ENCODE peak calls at places on chromosome 1, in five cellular contexts. Z is PC-9, S is cardiac fibroblast, P is astrocyte, E is coronary artery. X is an unnamed sample.
A peak's percentile ranks its signal among the peaks of the same experiment; 100 is the strongest.

GRCh38 chr1:56469640-56470371 is 109.6 kb downstream of the PLPP3 start:
- DNase-seq in E (no peak), P (peak; percentile 62), Z (no peak), S (peak; percentile 74), X (peak; percentile 60)

GRCh38 chr1:29655945-29656866 is 419.9 kb downstream of the PTPRU start:
- DNase-seq in E (peak; percentile 43), S (no peak), P (no peak), Z (no peak), X (no peak)

GRCh38 chr1:215146252-215146975 is 63.9 kb downstream of the KCNK2 start:
- DNase-seq in S (peak; percentile 68), E (no peak), Z (peak; percentile 19), P (peak; percentile 20), X (peak; percentile 62)

GRCh38 chr1:22778842-22779520 is 68.3 kb downstream of the EPHB2 start:
- DNase-seq in S (no peak), Z (no peak), E (no peak), P (no peak), X (peak; percentile 18)

GRCh38 chr1:221669441-221669840 is 72.4 kb downstream of the DUSP10 start:
- DNase-seq in S (no peak), E (no peak), P (no peak), Z (no peak), X (no peak)

GRCh38 chr1:177476706-177477105 is 305.9 kb downstream of the BRINP2 start:
- DNase-seq in P (no peak), Z (no peak), S (no peak), E (no peak), X (no peak)

GRCh38 chr1:48082271-48082925 is 85.2 kb upstream of the TRABD2B start:
- DNase-seq in P (no peak), E (no peak), Z (no peak), S (no peak), X (no peak)

GRCh38 chr1:147580609-147581008 is 39.3 kb downstream of the BCL9 start:
- DNase-seq in E (no peak), S (no peak), P (no peak), Z (no peak), X (no peak)

GRCh38 chr1:229952670-229953520 is 114.1 kb upstream of the GALNT2 start:
- DNase-seq in P (peak; percentile 28), E (no peak), Z (no peak), S (peak; percentile 22), X (no peak)

GRCh38 chr1:66532798-66533783 is 862 bp upstream of the SGIP1 start:
- DNase-seq in E (peak; percentile 74), Z (no peak), P (peak; percentile 86), S (peak; percentile 93), X (peak; percentile 90)

GRCh38 chr1:3283849-3284248 is 170.6 kb upstream of the ARHGEF16 start:
- DNase-seq in P (no peak), S (no peak), Z (no peak), E (no peak), X (peak; percentile 1)

GRCh38 chr1:239792157-239792556 is 299.5 kb upstream of the FMN2 start:
- DNase-seq in Z (no peak), S (no peak), E (no peak), P (no peak), X (no peak)

DNA sequence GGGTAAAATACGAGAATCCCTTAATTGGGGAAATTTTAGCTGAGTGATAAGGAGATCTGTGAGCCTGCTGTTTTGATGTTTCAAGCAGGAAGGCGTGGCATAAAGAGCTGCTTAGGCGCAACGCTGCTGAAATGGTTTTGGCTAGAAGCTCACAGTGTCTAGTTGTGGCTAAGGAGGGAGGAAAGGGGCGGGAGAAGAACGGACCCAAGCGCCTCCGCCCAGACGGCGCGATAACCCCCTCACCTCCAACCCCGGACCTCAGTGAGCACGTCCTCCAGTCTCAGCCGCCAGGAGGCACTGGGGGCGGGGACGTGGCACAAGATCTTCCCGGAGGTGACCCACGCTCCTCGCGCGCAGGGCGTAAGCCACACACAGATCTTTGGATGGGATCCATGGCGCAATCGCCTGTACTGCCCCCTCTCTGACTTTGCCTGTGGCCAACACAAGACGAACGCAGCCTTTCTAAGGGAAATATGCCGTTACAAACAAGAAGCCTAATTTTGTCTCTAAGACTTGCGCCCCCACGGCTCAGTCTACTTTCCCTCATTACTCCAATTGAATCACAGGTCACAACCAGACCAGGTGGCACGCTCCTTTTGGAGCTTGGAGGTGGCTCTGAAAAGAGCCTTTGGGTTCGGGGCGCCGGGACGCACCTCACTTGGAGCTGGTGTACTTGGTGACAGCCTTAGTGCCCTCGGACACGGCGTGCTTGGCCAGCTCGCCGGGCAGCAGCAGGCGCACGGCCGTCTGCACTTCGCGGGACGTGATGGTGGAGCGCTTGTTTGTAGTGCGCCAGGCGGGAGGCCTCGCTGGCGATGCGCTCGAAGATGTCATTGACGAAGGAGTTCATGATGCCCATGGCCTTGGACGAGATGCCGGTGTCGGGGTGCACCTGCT is 23.4 kb upstream of the RNF187 start:
- DNase-seq in P (no peak), E (no peak), S (peak; percentile 20), Z (peak; percentile 48), X (peak; percentile 29)
- TF ChIP-seq CTCF in P (no peak), E (no peak), S (peak; percentile 1), Z (no peak), X (no peak)

GRCh38 chr1:40944326-40944725 is 35.2 kb upstream of the CTPS1 start:
- DNase-seq in E (peak; percentile 83), Z (peak; percentile 53), S (peak; percentile 98), P (peak; percentile 90), X (peak; percentile 97)
- TF ChIP-seq CTCF in E (no peak), Z (no peak), S (peak; percentile 33), P (no peak), X (peak; percentile 29)

GRCh38 chr1:231694081-231694443 is 67.5 kb downstream of the DISC1 start:
- DNase-seq in E (no peak), S (no peak), Z (no peak), P (no peak), X (no peak)

GRCh38 chr1:231690072-231690471 is 63.5 kb downstream of the DISC1 start:
- DNase-seq in S (no peak), E (no peak), Z (no peak), P (no peak), X (no peak)

GRCh38 chr1:231693361-231694080 is 66.9 kb downstream of the DISC1 start:
- DNase-seq in P (no peak), E (no peak), S (no peak), Z (no peak), X (no peak)

GRCh38 chr1:231688989-231689388 is 62.4 kb downstream of the DISC1 start:
- DNase-seq in E (no peak), S (no peak), P (no peak), Z (no peak), X (no peak)

GRCh38 chr1:231691618-231692259 is 65.1 kb downstream of the DISC1 start:
- DNase-seq in P (peak; percentile 41), E (no peak), Z (no peak), S (peak; percentile 53), X (peak; percentile 55)
- TF ChIP-seq CTCF in P (peak; percentile 55), E (no peak), Z (peak; percentile 38), S (peak; percentile 95), X (peak; percentile 88)

GRCh38 chr1:14365226-14365994 is 233.1 kb upstream of the KAZN start:
- DNase-seq in P (no peak), Z (no peak), S (no peak), E (no peak), X (no peak)

GRCh38 chr1:14362331-14362730 is 236.2 kb upstream of the KAZN start:
- DNase-seq in Z (no peak), P (no peak), S (no peak), E (no peak), X (no peak)

GRCh38 chr1:14363191-14363590 is 235.3 kb upstream of the KAZN start:
- DNase-seq in E (no peak), Z (no peak), S (no peak), P (peak; percentile 44), X (no peak)

GRCh38 chr1:14366361-14367018 is 232.0 kb upstream of the KAZN start:
- DNase-seq in E (no peak), S (no peak), P (peak; percentile 36), Z (no peak), X (peak; percentile 5)

DNA sequence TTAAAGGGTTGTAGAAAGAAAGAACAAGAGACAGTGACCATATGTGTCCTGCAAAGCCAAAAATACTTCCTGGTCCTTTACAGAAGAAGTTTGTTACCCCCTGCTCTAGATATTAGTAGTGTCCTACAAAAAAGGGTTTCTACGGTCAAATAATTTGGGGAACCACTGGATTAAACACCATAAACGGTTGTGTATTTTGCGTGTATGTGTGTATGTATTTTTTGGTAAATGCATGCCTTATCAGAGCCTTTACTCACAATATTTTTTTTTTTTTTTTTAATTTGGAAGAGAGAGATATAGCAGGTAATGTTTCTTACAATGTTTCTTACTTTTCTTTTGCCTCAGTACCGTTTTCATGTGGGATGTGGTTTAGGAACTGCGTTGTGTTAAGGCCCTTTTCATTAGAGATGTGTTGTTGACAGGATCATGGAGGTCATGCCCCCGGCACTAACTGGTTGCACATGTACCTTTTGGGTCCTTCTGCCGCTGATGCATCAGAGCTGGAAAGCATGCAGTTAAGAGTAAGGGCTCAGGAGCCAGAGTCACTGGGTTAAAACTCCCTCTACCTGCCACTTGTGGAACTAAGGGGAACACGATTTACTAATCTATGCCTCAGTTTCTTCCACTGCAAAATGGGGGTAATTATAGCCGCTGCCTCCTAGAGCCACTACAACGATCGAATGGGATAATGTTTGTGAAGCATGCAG is 234.6 kb upstream of the KAZN start:
- DNase-seq in S (no peak), E (no peak), Z (no peak), P (no peak), X (no peak)
- TF ChIP-seq CTCF in S (no peak), E (no peak), Z (no peak), P (no peak), X (no peak)

GRCh38 chr1:46244656-46245371 is 2.7 kb upstream of the RAD54L start:
- DNase-seq in S (peak; percentile 56), P (no peak), E (no peak), Z (peak; percentile 18), X (peak; percentile 43)

GRCh38 chr1:46242918-46243317 is 4.6 kb upstream of the RAD54L start:
- DNase-seq in S (no peak), P (no peak), Z (no peak), E (no peak), X (no peak)

GRCh38 chr1:46247433-46248121 is at the start of gene RAD54L:
- DNase-seq in S (peak; percentile 99), P (peak; percentile 99), Z (peak; percentile 99), E (peak; percentile 98), X (peak; percentile 99)

GRCh38 chr1:46246548-46247432 is 773 bp upstream of the RAD54L start:
- DNase-seq in E (no peak), S (peak; percentile 49), Z (no peak), P (peak; percentile 54), X (peak; percentile 46)

GRCh38 chr1:46248122-46248920 is 758 bp downstream of the RAD54L start:
- DNase-seq in S (peak; percentile 28), E (no peak), P (no peak), Z (peak; percentile 74), X (no peak)
- TF ChIP-seq CTCF in S (peak; percentile 9), E (no peak), P (no peak), Z (peak; percentile 64), X (no peak)

GRCh38 chr1:155591770-155592169 is 18.2 kb upstream of the MSTO1 start:
- DNase-seq in E (no peak), S (peak; percentile 83), P (peak; percentile 36), Z (peak; percentile 12), X (peak; percentile 84)
- TF ChIP-seq CTCF in E (peak; percentile 44), S (peak; percentile 37), P (peak; percentile 54), Z (peak; percentile 79), X (peak; percentile 50)